ENCODE peak calls at places on chromosomes 1 and 21, in five cellular contexts. One of them, this sample, is unnamed.

GRCh38 chr1:87684786-87685185 is 356.1 kb downstream of the LMO4 start:
- DNase-seq in H1: no peak
- DNase-seq in SK-N-SH: no peak
- DNase-seq in GM12878: no peak
- DNase-seq in HepG2: no peak
- DNase-seq in this sample: no peak

GRCh38 chr1:15760520-15761211 is 2.1 kb downstream of the FBLIM1 start:
- DNase-seq in H1: no peak
- DNase-seq in SK-N-SH: peak
- DNase-seq in GM12878: no peak
- DNase-seq in HepG2: no peak
- DNase-seq in this sample: no peak

GRCh38 chr1:169348356-169349036 is 19.1 kb downstream of the NME7 start:
- DNase-seq in H1: no peak
- DNase-seq in SK-N-SH: peak
- DNase-seq in GM12878: peak
- DNase-seq in HepG2: peak
- DNase-seq in this sample: peak

GRCh38 chr1:113391643-113392271 is 1.4 kb downstream of the MAGI3 start:
- DNase-seq in H1: no peak
- DNase-seq in SK-N-SH: no peak
- DNase-seq in GM12878: no peak
- DNase-seq in HepG2: peak
- DNase-seq in this sample: no peak

GRCh38 chr1:161096514-161096913 is 1.6 kb upstream of the KLHDC9 start:
- DNase-seq in H1: no peak
- DNase-seq in SK-N-SH: no peak
- DNase-seq in GM12878: no peak
- DNase-seq in HepG2: no peak
- DNase-seq in this sample: no peak

GRCh38 chr1:99645699-99646531 is at the start of gene PALMD:
- DNase-seq in H1: no peak
- DNase-seq in SK-N-SH: peak
- DNase-seq in GM12878: no peak
- DNase-seq in HepG2: peak
- DNase-seq in this sample: no peak

GRCh38 chr1:170097449-170097948 is 23.0 kb upstream of the KIFAP3 start:
- DNase-seq in H1: no peak
- DNase-seq in SK-N-SH: no peak
- DNase-seq in GM12878: no peak
- DNase-seq in HepG2: no peak
- DNase-seq in this sample: no peak

GRCh38 chr1:201503397-201504176 is 3.3 kb downstream of the CSRP1 start:
- DNase-seq in H1: no peak
- DNase-seq in SK-N-SH: no peak
- DNase-seq in GM12878: no peak
- DNase-seq in HepG2: peak
- DNase-seq in this sample: no peak

GRCh38 chr1:200346744-200347143 is 63.1 kb downstream of the ZNF281 start:
- DNase-seq in H1: no peak
- DNase-seq in SK-N-SH: no peak
- DNase-seq in GM12878: no peak
- DNase-seq in HepG2: no peak
- DNase-seq in this sample: no peak

GRCh38 chr21:46500224-46500861 is 41.7 kb downstream of the DIP2A start:
- DNase-seq in H1: no peak
- DNase-seq in SK-N-SH: no peak
- DNase-seq in GM12878: no peak
- DNase-seq in HepG2: peak
- DNase-seq in this sample: no peak

GRCh38 chr1:75133754-75134655 is at the start of gene LHX8:
- DNase-seq in H1: peak
- DNase-seq in SK-N-SH: no peak
- DNase-seq in GM12878: no peak
- DNase-seq in HepG2: no peak
- DNase-seq in this sample: no peak

GRCh38 chr1:167518331-167518700 is at the start of gene CD247:
- DNase-seq in H1: peak
- DNase-seq in SK-N-SH: no peak
- DNase-seq in GM12878: no peak
- DNase-seq in HepG2: no peak
- DNase-seq in this sample: no peak

GRCh38 chr21:36565616-36566015 is 85.7 kb upstream of the CLDN14 start:
- DNase-seq in H1: no peak
- DNase-seq in SK-N-SH: no peak
- DNase-seq in GM12878: no peak
- DNase-seq in HepG2: no peak
- DNase-seq in this sample: no peak

GRCh38 chr1:55039342-55040082 is at the start of gene PCSK9:
- DNase-seq in H1: peak
- DNase-seq in SK-N-SH: peak
- DNase-seq in GM12878: no peak
- DNase-seq in HepG2: peak
- DNase-seq in this sample: no peak

GRCh38 chr1:38932496-38933014 is 9.1 kb downstream of the RHBDL2 start:
- DNase-seq in H1: no peak
- DNase-seq in SK-N-SH: no peak
- DNase-seq in GM12878: no peak
- DNase-seq in HepG2: no peak
- DNase-seq in this sample: no peak

GRCh38 chr1:18160290-18160942 is 52.8 kb downstream of the IGSF21 start:
- DNase-seq in H1: no peak
- DNase-seq in SK-N-SH: no peak
- DNase-seq in GM12878: no peak
- DNase-seq in HepG2: no peak
- DNase-seq in this sample: no peak

GRCh38 chr1:209318302-209319056 is 265.0 kb upstream of the CAMK1G start:
- DNase-seq in H1: no peak
- DNase-seq in SK-N-SH: no peak
- DNase-seq in GM12878: no peak
- DNase-seq in HepG2: no peak
- DNase-seq in this sample: no peak

GRCh38 chr21:44083631-44084291 is 23.4 kb upstream of the PWP2 start:
- DNase-seq in H1: no peak
- DNase-seq in SK-N-SH: no peak
- DNase-seq in GM12878: no peak
- DNase-seq in HepG2: no peak
- DNase-seq in this sample: no peak

GRCh38 chr1:5367306-5367705 is 624.9 kb downstream of the NPHP4 start:
- DNase-seq in H1: no peak
- DNase-seq in SK-N-SH: no peak
- DNase-seq in GM12878: no peak
- DNase-seq in HepG2: no peak
- DNase-seq in this sample: no peak

GRCh38 chr1:8201331-8201861 is 116.5 kb upstream of the SLC45A1 start:
- DNase-seq in H1: no peak
- DNase-seq in SK-N-SH: no peak
- DNase-seq in GM12878: no peak
- DNase-seq in HepG2: peak
- DNase-seq in this sample: no peak

GRCh38 chr1:91564888-91565700 is 64.4 kb downstream of the CDC7 start:
- DNase-seq in H1: no peak
- DNase-seq in SK-N-SH: no peak
- DNase-seq in GM12878: no peak
- DNase-seq in HepG2: no peak
- DNase-seq in this sample: no peak

GRCh38 chr1:226691257-226691656 is 47.8 kb downstream of the ITPKB start:
- DNase-seq in H1: no peak
- DNase-seq in SK-N-SH: no peak
- DNase-seq in GM12878: no peak
- DNase-seq in HepG2: no peak
- DNase-seq in this sample: no peak

GRCh38 chr1:160739098-160739511 is at the start of gene SLAMF7:
- DNase-seq in H1: no peak
- DNase-seq in SK-N-SH: no peak
- DNase-seq in GM12878: peak
- DNase-seq in HepG2: no peak
- DNase-seq in this sample: peak

GRCh38 chr1:9687120-9687875 is 35.8 kb downstream of the PIK3CD start:
- DNase-seq in H1: peak
- DNase-seq in SK-N-SH: peak
- DNase-seq in GM12878: no peak
- DNase-seq in HepG2: peak
- DNase-seq in this sample: no peak

GRCh38 chr21:15332572-15332971 is 267.8 kb upstream of the NRIP1 start:
- DNase-seq in H1: no peak
- DNase-seq in SK-N-SH: no peak
- DNase-seq in GM12878: no peak
- DNase-seq in HepG2: no peak
- DNase-seq in this sample: no peak

GRCh38 chr21:17427831-17428483 is 84.9 kb upstream of the CXADR start:
- DNase-seq in H1: no peak
- DNase-seq in SK-N-SH: no peak
- DNase-seq in GM12878: peak
- DNase-seq in HepG2: no peak
- DNase-seq in this sample: no peak

GRCh38 chr1:45769261-45769932 is 18.9 kb upstream of the IPP start:
- DNase-seq in H1: no peak
- DNase-seq in SK-N-SH: no peak
- DNase-seq in GM12878: no peak
- DNase-seq in HepG2: no peak
- DNase-seq in this sample: no peak

GRCh38 chr1:28197682-28198415 is 21.4 kb upstream of the PTAFR start:
- DNase-seq in H1: no peak
- DNase-seq in SK-N-SH: no peak
- DNase-seq in GM12878: no peak
- DNase-seq in HepG2: no peak
- DNase-seq in this sample: no peak

GRCh38 chr1:40059960-40060337 is 19.4 kb downstream of the CAP1 start:
- DNase-seq in H1: no peak
- DNase-seq in SK-N-SH: no peak
- DNase-seq in GM12878: no peak
- DNase-seq in HepG2: no peak
- DNase-seq in this sample: no peak

GRCh38 chr1:77888429-77889239 is at the start of gene NEXN:
- DNase-seq in H1: peak
- DNase-seq in SK-N-SH: peak
- DNase-seq in GM12878: no peak
- DNase-seq in HepG2: peak
- DNase-seq in this sample: no peak

GRCh38 chr21:25750085-25750484 is 15.3 kb downstream of the GABPA start:
- DNase-seq in H1: no peak
- DNase-seq in SK-N-SH: no peak
- DNase-seq in GM12878: no peak
- DNase-seq in HepG2: no peak
- DNase-seq in this sample: no peak

GRCh38 chr1:172141351-172142000 is 279.0 kb upstream of the C1orf105 start:
- DNase-seq in H1: no peak
- DNase-seq in SK-N-SH: no peak
- DNase-seq in GM12878: no peak
- DNase-seq in HepG2: no peak
- DNase-seq in this sample: no peak
- H3K4me3 ChIP-seq in H1: no peak
- H3K4me3 ChIP-seq in SK-N-SH: peak
- H3K4me3 ChIP-seq in GM12878: no peak
- H3K4me3 ChIP-seq in HepG2: no peak
- H3K4me3 ChIP-seq in this sample: no peak

GRCh38 chr1:231631717-231632116 is 5.1 kb downstream of the DISC1 start:
- DNase-seq in H1: no peak
- DNase-seq in SK-N-SH: no peak
- DNase-seq in GM12878: no peak
- DNase-seq in HepG2: no peak
- DNase-seq in this sample: no peak
- TF ChIP-seq GABPA in H1: no peak
- TF ChIP-seq GABPA in SK-N-SH: no peak
- TF ChIP-seq GABPA in GM12878: no peak
- TF ChIP-seq GABPA in HepG2: no peak
- TF ChIP-seq GABPA in this sample: no peak

GRCh38 chr1:110241516-110241915 is 31.4 kb downstream of the KCNC4 start:
- DNase-seq in H1: no peak
- DNase-seq in SK-N-SH: no peak
- DNase-seq in GM12878: no peak
- DNase-seq in HepG2: no peak
- DNase-seq in this sample: no peak

GRCh38 chr1:110243581-110243980 is 33.5 kb downstream of the KCNC4 start:
- DNase-seq in H1: no peak
- DNase-seq in SK-N-SH: no peak
- DNase-seq in GM12878: no peak
- DNase-seq in HepG2: no peak
- DNase-seq in this sample: peak

GRCh38 chr1:110242062-110242461 is 31.9 kb downstream of the KCNC4 start:
- DNase-seq in H1: no peak
- DNase-seq in SK-N-SH: no peak
- DNase-seq in GM12878: no peak
- DNase-seq in HepG2: no peak
- DNase-seq in this sample: no peak

GRCh38 chr1:110242731-110243130 is 32.6 kb downstream of the KCNC4 start:
- DNase-seq in H1: no peak
- DNase-seq in SK-N-SH: no peak
- DNase-seq in GM12878: no peak
- DNase-seq in HepG2: no peak
- DNase-seq in this sample: no peak

DNA sequence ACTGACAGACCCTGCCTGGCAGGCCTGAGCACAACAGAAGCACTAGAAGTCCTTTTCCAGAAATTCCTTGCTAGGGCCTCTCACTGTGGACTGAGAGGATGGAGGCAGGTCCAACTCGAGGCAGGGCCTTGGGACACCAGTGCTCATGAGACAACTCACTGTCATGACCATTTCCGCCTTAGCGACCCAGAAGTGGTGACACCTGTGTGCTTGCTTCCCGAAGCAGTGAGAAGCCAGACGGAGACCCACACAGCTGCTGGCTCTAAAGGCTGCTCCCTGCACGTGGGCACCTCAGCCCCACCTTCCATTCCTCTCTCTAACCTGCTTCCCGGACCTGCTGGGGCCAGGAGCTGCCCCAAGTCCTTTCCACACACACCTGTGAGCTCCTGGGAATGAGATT is 33.0 kb downstream of the KCNC4 start:
- DNase-seq in H1: no peak
- DNase-seq in SK-N-SH: no peak
- DNase-seq in GM12878: no peak
- DNase-seq in HepG2: no peak
- DNase-seq in this sample: no peak
- H3K4me3 ChIP-seq in H1: no peak
- H3K4me3 ChIP-seq in SK-N-SH: no peak
- H3K4me3 ChIP-seq in GM12878: no peak
- H3K4me3 ChIP-seq in HepG2: no peak
- H3K4me3 ChIP-seq in this sample: no peak

DNA sequence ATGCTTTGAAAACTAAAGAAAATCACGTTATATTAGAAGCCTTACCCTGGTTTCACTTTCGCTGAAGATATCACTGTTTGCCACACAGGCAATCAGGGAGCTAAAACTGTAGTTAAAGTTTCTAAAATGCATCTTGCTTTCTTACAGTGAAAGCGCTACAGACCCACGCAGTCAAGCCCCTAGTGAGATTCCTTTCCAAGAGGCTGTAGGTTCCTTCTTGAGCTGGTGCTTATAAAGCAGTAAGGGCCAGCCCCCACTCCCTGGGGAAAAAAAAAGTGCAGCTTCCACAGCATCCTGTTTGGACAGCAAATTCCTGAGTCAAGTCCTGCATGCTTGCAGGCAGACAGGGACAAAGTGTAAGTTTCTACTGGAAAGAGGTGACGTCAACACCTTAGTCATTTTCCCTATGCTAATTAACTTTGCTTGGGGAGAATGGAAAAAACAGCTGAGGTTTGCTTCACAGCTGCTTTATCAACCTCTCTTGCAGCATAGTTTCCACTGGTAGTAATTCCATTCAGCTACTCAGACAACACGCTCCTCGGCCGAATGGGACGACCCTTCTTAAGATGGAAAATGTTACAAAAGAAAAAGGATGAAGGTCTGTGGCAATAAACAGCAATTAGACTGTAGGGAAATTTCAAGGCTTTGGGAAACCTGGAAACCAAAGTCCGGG is 14.7 kb upstream of the KCNE1 start:
- DNase-seq in H1: no peak
- DNase-seq in SK-N-SH: no peak
- DNase-seq in GM12878: no peak
- DNase-seq in HepG2: peak
- DNase-seq in this sample: peak
- TF ChIP-seq GABPA in H1: no peak
- TF ChIP-seq GABPA in SK-N-SH: no peak
- TF ChIP-seq GABPA in GM12878: no peak
- TF ChIP-seq GABPA in HepG2: no peak
- TF ChIP-seq GABPA in this sample: no peak

This sample was measured in HL-60.